ENCODE peak calls at places on chromosomes 13 and 19, in six cellular contexts. One of them, this sample, is unnamed.

GRCh38 chr13:67107973-67108372 is 122.2 kb downstream of the PCDH9 start:
- DNase-seq in H1: no peak
- DNase-seq in mesenchymal stem cell: no peak
- DNase-seq in neuronal stem cell: no peak
- DNase-seq in trophoblast cell: no peak
- DNase-seq in H9: no peak
- DNase-seq in this sample: no peak

GRCh38 chr19:29321116-29321515 is 108.2 kb upstream of the UQCRFS1 start:
- DNase-seq in neuronal stem cell: no peak
- DNase-seq in H1: no peak
- DNase-seq in H9: no peak
- DNase-seq in trophoblast cell: no peak
- DNase-seq in mesenchymal stem cell: no peak
- DNase-seq in this sample: no peak

GRCh38 chr13:20716951-20717350 is 13.5 kb downstream of the IL17D start:
- DNase-seq in mesenchymal stem cell: no peak
- DNase-seq in neuronal stem cell: peak
- DNase-seq in trophoblast cell: no peak
- DNase-seq in H1: no peak
- DNase-seq in H9: no peak
- DNase-seq in this sample: no peak

GRCh38 chr19:3054265-3054971 is 7.9 kb downstream of the TLE5 start:
- DNase-seq in H9: no peak
- DNase-seq in mesenchymal stem cell: no peak
- DNase-seq in H1: no peak
- DNase-seq in neuronal stem cell: no peak
- DNase-seq in trophoblast cell: no peak
- DNase-seq in this sample: no peak

GRCh38 chr19:29805026-29805925 is 6.5 kb upstream of the CCNE1 start:
- DNase-seq in mesenchymal stem cell: peak
- DNase-seq in H1: no peak
- DNase-seq in neuronal stem cell: no peak
- DNase-seq in trophoblast cell: no peak
- DNase-seq in H9: no peak
- DNase-seq in this sample: peak

GRCh38 chr13:45004096-45004495 is 14.8 kb downstream of the GPALPP1 start:
- DNase-seq in H1: no peak
- DNase-seq in trophoblast cell: no peak
- DNase-seq in neuronal stem cell: no peak
- DNase-seq in mesenchymal stem cell: no peak
- DNase-seq in H9: no peak
- DNase-seq in this sample: no peak

GRCh38 chr13:20127563-20128458 is 33.0 kb downstream of the GJA3 start:
- DNase-seq in H1: no peak
- DNase-seq in H9: peak
- DNase-seq in trophoblast cell: peak
- DNase-seq in mesenchymal stem cell: peak
- DNase-seq in neuronal stem cell: peak
- DNase-seq in this sample: peak

GRCh38 chr13:111390522-111391270 is 70.3 kb downstream of the TEX29 start:
- DNase-seq in trophoblast cell: no peak
- DNase-seq in H1: no peak
- DNase-seq in H9: no peak
- DNase-seq in neuronal stem cell: no peak
- DNase-seq in mesenchymal stem cell: no peak
- DNase-seq in this sample: no peak

GRCh38 chr13:93951153-93951552 is 528.3 kb downstream of the DCT start:
- DNase-seq in mesenchymal stem cell: no peak
- DNase-seq in H9: no peak
- DNase-seq in H1: no peak
- DNase-seq in trophoblast cell: no peak
- DNase-seq in neuronal stem cell: no peak
- DNase-seq in this sample: peak

DNA sequence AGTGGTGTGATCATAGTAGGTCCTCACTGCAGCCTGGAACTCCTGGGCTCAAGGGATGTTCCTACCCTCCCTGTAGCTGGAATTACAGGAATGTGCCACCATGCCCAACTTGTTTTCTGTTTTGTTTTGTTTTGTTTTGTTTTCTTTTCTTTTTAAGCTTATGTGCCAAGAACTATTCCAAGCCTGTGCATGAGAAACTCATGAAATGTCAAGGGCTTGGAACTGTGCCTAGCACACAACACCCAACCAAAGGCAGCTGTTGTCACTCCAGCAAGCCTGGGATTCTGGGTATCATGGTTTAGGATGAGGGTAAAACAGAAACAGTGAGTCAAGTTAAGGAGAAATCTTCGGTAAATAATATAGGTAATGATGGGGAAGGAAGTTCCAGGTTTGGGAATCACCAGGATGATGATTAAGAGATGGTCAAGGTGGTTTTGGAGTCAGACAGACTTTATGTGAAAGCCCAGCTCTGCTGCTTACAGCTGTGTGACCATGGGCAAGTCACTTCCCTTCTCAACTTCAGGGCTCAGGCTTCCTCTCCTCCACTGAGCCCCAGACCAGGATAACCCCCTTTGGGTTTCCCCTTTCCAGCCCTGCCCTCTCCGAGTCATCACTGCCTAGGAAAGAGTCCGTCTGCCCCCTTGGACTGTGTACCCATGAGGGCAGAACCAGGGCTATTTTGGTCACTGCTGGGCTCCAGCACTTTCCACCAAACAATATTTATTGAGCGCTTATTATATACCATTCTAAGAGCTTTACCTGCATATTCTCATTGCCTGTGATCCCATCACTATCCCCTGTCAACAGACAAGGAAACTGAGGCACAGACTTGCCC is 5.0 kb downstream of the PVR start:
- DNase-seq in H9: no peak
- DNase-seq in trophoblast cell: no peak
- DNase-seq in neuronal stem cell: no peak
- DNase-seq in H1: no peak
- DNase-seq in mesenchymal stem cell: peak
- DNase-seq in this sample: peak
- H3K14ac ChIP-seq in H9: no peak
- H3K14ac ChIP-seq in trophoblast cell: no peak
- H3K14ac ChIP-seq in neuronal stem cell: no peak
- H3K14ac ChIP-seq in H1: no peak
- H3K14ac ChIP-seq in mesenchymal stem cell: no peak
- H3K14ac ChIP-seq in this sample: peak

GRCh38 chr13:98452851-98453250 is 124.1 kb downstream of the STK24 start:
- DNase-seq in neuronal stem cell: no peak
- DNase-seq in trophoblast cell: no peak
- DNase-seq in H9: no peak
- DNase-seq in mesenchymal stem cell: no peak
- DNase-seq in H1: no peak
- DNase-seq in this sample: no peak
- H3K14ac ChIP-seq in neuronal stem cell: no peak
- H3K14ac ChIP-seq in trophoblast cell: no peak
- H3K14ac ChIP-seq in H9: no peak
- H3K14ac ChIP-seq in mesenchymal stem cell: no peak
- H3K14ac ChIP-seq in H1: no peak
- H3K14ac ChIP-seq in this sample: no peak

GRCh38 chr19:54507824-54508223 is 5.2 kb downstream of the LAIR2 start:
- DNase-seq in neuronal stem cell: no peak
- DNase-seq in H1: no peak
- DNase-seq in trophoblast cell: no peak
- DNase-seq in H9: no peak
- DNase-seq in mesenchymal stem cell: no peak
- DNase-seq in this sample: no peak

GRCh38 chr19:54502518-54503048 is at the start of gene LAIR2:
- DNase-seq in mesenchymal stem cell: no peak
- DNase-seq in H1: no peak
- DNase-seq in neuronal stem cell: no peak
- DNase-seq in trophoblast cell: peak
- DNase-seq in H9: no peak
- DNase-seq in this sample: no peak

GRCh38 chr19:54506079-54506478 is 3.4 kb downstream of the LAIR2 start:
- DNase-seq in H1: no peak
- DNase-seq in trophoblast cell: peak
- DNase-seq in neuronal stem cell: no peak
- DNase-seq in H9: no peak
- DNase-seq in mesenchymal stem cell: no peak
- DNase-seq in this sample: no peak
- H3K14ac ChIP-seq in H1: no peak
- H3K14ac ChIP-seq in trophoblast cell: no peak
- H3K14ac ChIP-seq in neuronal stem cell: no peak
- H3K14ac ChIP-seq in H9: no peak
- H3K14ac ChIP-seq in mesenchymal stem cell: no peak
- H3K14ac ChIP-seq in this sample: no peak

GRCh38 chr19:5882421-5882968 is 12.2 kb upstream of the FUT5 start:
- DNase-seq in H9: no peak
- DNase-seq in neuronal stem cell: no peak
- DNase-seq in trophoblast cell: no peak
- DNase-seq in H1: no peak
- DNase-seq in mesenchymal stem cell: peak
- DNase-seq in this sample: no peak
- H3K14ac ChIP-seq in H9: no peak
- H3K14ac ChIP-seq in neuronal stem cell: peak
- H3K14ac ChIP-seq in trophoblast cell: no peak
- H3K14ac ChIP-seq in H1: no peak
- H3K14ac ChIP-seq in mesenchymal stem cell: no peak
- H3K14ac ChIP-seq in this sample: peak

DNA sequence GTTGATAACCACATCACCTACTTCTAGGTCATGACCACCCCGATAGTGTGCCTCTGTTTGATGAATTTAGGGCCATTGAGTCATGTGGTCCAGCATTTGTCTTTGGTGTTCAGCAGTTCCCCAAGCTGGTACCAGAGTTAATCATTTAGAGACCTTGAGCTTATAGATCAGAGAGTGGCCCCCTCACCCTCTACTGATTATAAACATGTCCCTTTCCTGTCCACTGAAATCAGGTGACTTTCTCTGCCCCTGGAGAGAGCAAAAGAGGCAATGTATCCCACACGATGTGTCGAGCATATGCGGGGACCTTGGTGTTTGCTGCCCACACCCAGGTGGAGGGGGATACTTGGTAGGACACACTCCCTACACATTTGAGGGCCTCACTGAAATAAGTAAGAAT is 46.3 kb downstream of the C13orf42 start:
- DNase-seq in mesenchymal stem cell: no peak
- DNase-seq in H1: no peak
- DNase-seq in H9: no peak
- DNase-seq in trophoblast cell: no peak
- DNase-seq in neuronal stem cell: no peak
- DNase-seq in this sample: no peak
- H3K14ac ChIP-seq in mesenchymal stem cell: no peak
- H3K14ac ChIP-seq in H1: no peak
- H3K14ac ChIP-seq in H9: no peak
- H3K14ac ChIP-seq in trophoblast cell: no peak
- H3K14ac ChIP-seq in neuronal stem cell: no peak
- H3K14ac ChIP-seq in this sample: no peak

DNA sequence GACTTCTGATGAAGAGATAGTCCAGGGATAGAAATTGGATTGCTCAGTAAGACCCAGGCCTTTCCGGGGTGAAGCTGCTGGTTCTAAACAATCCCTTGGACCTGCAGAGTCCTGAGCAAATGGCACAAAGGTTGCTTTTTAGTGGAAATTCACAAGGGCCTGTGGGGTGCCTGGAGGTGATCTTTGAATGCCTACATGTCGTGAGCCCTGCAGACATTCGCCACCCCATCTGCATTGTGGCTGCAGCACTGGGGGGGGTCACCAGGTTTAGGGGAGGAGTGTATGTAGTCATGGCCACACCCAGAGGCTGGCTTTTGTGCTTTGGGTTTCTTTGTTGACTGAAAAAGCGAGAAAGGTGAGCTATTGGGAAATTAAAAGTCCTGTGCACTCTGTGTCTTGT is 41.4 kb downstream of the SLC7A9 start:
- DNase-seq in H1: no peak
- DNase-seq in mesenchymal stem cell: no peak
- DNase-seq in neuronal stem cell: no peak
- DNase-seq in trophoblast cell: no peak
- DNase-seq in H9: no peak
- DNase-seq in this sample: no peak
- H3K14ac ChIP-seq in H1: no peak
- H3K14ac ChIP-seq in mesenchymal stem cell: no peak
- H3K14ac ChIP-seq in neuronal stem cell: no peak
- H3K14ac ChIP-seq in trophoblast cell: no peak
- H3K14ac ChIP-seq in H9: no peak
- H3K14ac ChIP-seq in this sample: no peak

GRCh38 chr19:14478113-14478545 is 3.0 kb upstream of the PTGER1 start:
- DNase-seq in mesenchymal stem cell: no peak
- DNase-seq in H1: no peak
- DNase-seq in H9: no peak
- DNase-seq in neuronal stem cell: no peak
- DNase-seq in trophoblast cell: no peak
- DNase-seq in this sample: no peak
- H3K14ac ChIP-seq in mesenchymal stem cell: no peak
- H3K14ac ChIP-seq in H1: no peak
- H3K14ac ChIP-seq in H9: no peak
- H3K14ac ChIP-seq in neuronal stem cell: no peak
- H3K14ac ChIP-seq in trophoblast cell: no peak
- H3K14ac ChIP-seq in this sample: no peak

GRCh38 chr13:27822873-27823311 is 30.6 kb downstream of the GSX1 start:
- DNase-seq in neuronal stem cell: no peak
- DNase-seq in H9: no peak
- DNase-seq in H1: no peak
- DNase-seq in trophoblast cell: no peak
- DNase-seq in mesenchymal stem cell: peak
- DNase-seq in this sample: no peak

GRCh38 chr13:27822258-27822872 is 30.1 kb downstream of the GSX1 start:
- DNase-seq in mesenchymal stem cell: peak
- DNase-seq in neuronal stem cell: no peak
- DNase-seq in trophoblast cell: no peak
- DNase-seq in H1: no peak
- DNase-seq in H9: no peak
- DNase-seq in this sample: no peak

GRCh38 chr13:27826379-27827353 is 34.4 kb downstream of the GSX1 start:
- DNase-seq in H9: peak
- DNase-seq in mesenchymal stem cell: peak
- DNase-seq in H1: peak
- DNase-seq in neuronal stem cell: peak
- DNase-seq in trophoblast cell: peak
- DNase-seq in this sample: peak

GRCh38 chr13:27825153-27825552 is 32.9 kb downstream of the GSX1 start:
- DNase-seq in trophoblast cell: no peak
- DNase-seq in neuronal stem cell: no peak
- DNase-seq in mesenchymal stem cell: no peak
- DNase-seq in H9: no peak
- DNase-seq in H1: no peak
- DNase-seq in this sample: no peak

GRCh38 chr13:27824121-27824520 is 31.8 kb downstream of the GSX1 start:
- DNase-seq in neuronal stem cell: no peak
- DNase-seq in H1: no peak
- DNase-seq in trophoblast cell: no peak
- DNase-seq in mesenchymal stem cell: no peak
- DNase-seq in H9: no peak
- DNase-seq in this sample: no peak
- H3K14ac ChIP-seq in neuronal stem cell: no peak
- H3K14ac ChIP-seq in H1: no peak
- H3K14ac ChIP-seq in trophoblast cell: no peak
- H3K14ac ChIP-seq in mesenchymal stem cell: no peak
- H3K14ac ChIP-seq in H9: no peak
- H3K14ac ChIP-seq in this sample: no peak

GRCh38 chr19:45475537-45476348 is 7.9 kb downstream of the FOSB start:
- DNase-seq in H9: no peak
- DNase-seq in neuronal stem cell: no peak
- DNase-seq in trophoblast cell: peak
- DNase-seq in H1: no peak
- DNase-seq in mesenchymal stem cell: peak
- DNase-seq in this sample: peak
- H3K14ac ChIP-seq in H9: no peak
- H3K14ac ChIP-seq in neuronal stem cell: no peak
- H3K14ac ChIP-seq in trophoblast cell: no peak
- H3K14ac ChIP-seq in H1: no peak
- H3K14ac ChIP-seq in mesenchymal stem cell: no peak
- H3K14ac ChIP-seq in this sample: no peak

This sample was measured in IMR-90.